ENCODE peak calls at places on chromosome 20, in nine cellular contexts. H is neural crest cell; R is HFF-Myc; T is IMR-90; Y is D721Med; C is CD8-positive, alpha-beta T cell; Z is GM06990; I is astrocyte; J is activated B cell treated with CpG ODN at 0.5 μM for 24 hours. F is an unnamed sample.

GRCh38 chr20:3603108-3603507 is 60.1 kb downstream of the GFRA4 start:
- DNase-seq in H (no peak), R (no peak), T (no peak), Y (no peak), C (no peak), Z (no peak), I (no peak), J (no peak), F (no peak)

GRCh38 chr20:21183722-21184121 is 57.8 kb downstream of the KIZ start:
- DNase-seq in H (no peak), R (no peak), T (peak), Y (no peak), C (no peak), Z (no peak), I (no peak), J (no peak), F (no peak)

GRCh38 chr20:21398505-21399057 is 1.3 kb upstream of the NKX2-4 start:
- DNase-seq in H (no peak), R (no peak), T (no peak), Y (no peak), C (no peak), Z (no peak), I (no peak), J (no peak), F (no peak)

GRCh38 chr20:3471397-3472021 is 691 bp downstream of the ATRN start:
- DNase-seq in H (no peak), R (no peak), T (no peak), Y (no peak), C (no peak), Z (no peak), I (no peak), J (no peak), F (peak)

GRCh38 chr20:24236963-24237362 is 232.5 kb upstream of the SYNDIG1 start:
- DNase-seq in H (no peak), R (no peak), T (no peak), Y (no peak), C (no peak), Z (no peak), I (no peak), J (no peak), F (no peak)

GRCh38 chr20:62122659-62123449 is 579 bp downstream of the LSM14B start:
- DNase-seq in H (no peak), R (no peak), T (no peak), Y (no peak), C (peak), Z (peak), I (no peak), J (peak), F (peak)

GRCh38 chr20:542777-543368 is 717 bp downstream of the CSNK2A1 start:
- DNase-seq in H (no peak), R (no peak), T (no peak), Y (peak), C (peak), Z (no peak), I (no peak), J (no peak), F (peak)

GRCh38 chr20:40571625-40572024 is 117.4 kb downstream of the MAFB start:
- DNase-seq in H (no peak), R (no peak), T (no peak), Y (no peak), C (no peak), Z (no peak), I (no peak), J (no peak), F (no peak)

GRCh38 chr20:36760647-36761046 is 12.9 kb downstream of the DSN1 start:
- DNase-seq in H (no peak), R (no peak), T (no peak), Y (no peak), C (no peak), Z (no peak), I (no peak), J (no peak), F (peak)

GRCh38 chr20:46348972-46349741 is 40.9 kb upstream of the CDH22 start:
- DNase-seq in H (peak), R (no peak), T (peak), Y (peak), C (peak), Z (no peak), I (no peak), J (peak), F (no peak)

GRCh38 chr20:41427833-41428232 is 61.2 kb upstream of the EMILIN3 start:
- DNase-seq in H (no peak), R (no peak), T (no peak), Y (no peak), C (no peak), Z (no peak), I (no peak), J (no peak), F (no peak)

GRCh38 chr20:62627901-62628612 is 14.2 kb upstream of the SLCO4A1 start:
- DNase-seq in H (no peak), R (peak), T (peak), Y (no peak), C (no peak), Z (peak), I (peak), J (peak), F (no peak)

GRCh38 chr20:58682656-58683055 is 9.9 kb upstream of the NPEPL1 start:
- DNase-seq in H (no peak), R (no peak), T (peak), Y (no peak), C (no peak), Z (no peak), I (peak), J (no peak), F (no peak)

GRCh38 chr20:24462461-24463010 is 6.9 kb upstream of the SYNDIG1 start:
- DNase-seq in H (no peak), R (no peak), T (no peak), Y (no peak), C (no peak), Z (no peak), I (no peak), J (no peak), F (no peak)

GRCh38 chr20:54474046-54474445 is 1.3 kb upstream of the DOK5 start:
- DNase-seq in H (no peak), R (no peak), T (no peak), Y (no peak), C (no peak), Z (no peak), I (no peak), J (no peak), F (no peak)

GRCh38 chr20:35907017-35907685 is 47.2 kb downstream of the SCAND1 start:
- DNase-seq in H (no peak), R (no peak), T (no peak), Y (no peak), C (no peak), Z (no peak), I (no peak), J (no peak), F (no peak)

GRCh38 chr20:3781153-3781910 is at the start of gene SPEF1:
- DNase-seq in H (peak), R (peak), T (peak), Y (peak), C (peak), Z (no peak), I (peak), J (no peak), F (peak)

GRCh38 chr20:31572701-31573554 is 32.2 kb upstream of the ID1 start:
- DNase-seq in H (peak), R (peak), T (peak), Y (no peak), C (peak), Z (peak), I (peak), J (peak), F (peak)
- TF ChIP-seq CTCF in H (no peak), R (no peak), T (no peak), Y (no peak), C (no peak), Z (no peak), I (no peak), J (no peak), F (peak)

DNA sequence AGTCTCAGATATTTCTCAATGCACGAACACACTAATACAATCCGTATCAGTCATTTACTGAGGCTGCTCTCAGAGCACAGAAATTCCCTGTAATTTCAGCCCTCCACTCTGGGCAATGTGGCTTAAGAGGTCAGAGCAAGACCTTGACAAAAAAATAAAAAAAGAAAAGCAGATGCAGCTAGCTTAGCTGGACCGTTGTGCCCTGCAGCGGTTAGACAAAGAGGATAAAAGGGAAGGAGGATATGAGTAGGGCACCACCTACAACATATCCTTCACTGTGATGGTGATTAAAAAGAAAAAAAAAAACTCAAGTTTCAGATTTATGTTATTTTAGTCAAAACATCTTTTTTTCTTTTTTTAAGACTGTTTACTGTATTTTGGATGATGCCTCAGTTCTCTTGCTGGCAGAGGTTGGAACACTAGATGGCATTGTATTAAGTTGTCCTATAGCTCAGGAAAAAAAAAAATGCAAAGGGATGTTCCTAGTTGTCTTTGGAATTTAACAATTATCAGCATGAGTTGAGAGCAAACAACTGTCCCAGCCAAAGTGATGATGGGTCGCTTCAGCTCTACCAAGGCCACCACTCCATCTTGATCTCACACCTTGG is 59.9 kb downstream of the ANKEF1 start:
- DNase-seq in H (no peak), R (no peak), T (no peak), Y (no peak), C (no peak), Z (no peak), I (peak), J (no peak), F (no peak)
- TF ChIP-seq CTCF in H (no peak), R (no peak), T (no peak), Y (no peak), C (no peak), Z (no peak), I (peak), J (no peak), F (no peak)

GRCh38 chr20:48189177-48189576 is 403.9 kb upstream of the SULF2 start:
- DNase-seq in H (no peak), R (no peak), T (no peak), Y (no peak), C (no peak), Z (no peak), I (peak), J (no peak), F (peak)
- TF ChIP-seq CTCF in H (peak), R (peak), T (no peak), Y (peak), C (no peak), Z (peak), I (peak), J (no peak), F (peak)

GRCh38 chr20:16701296-16701695 is 28.5 kb upstream of the SNRPB2 start:
- DNase-seq in H (no peak), R (no peak), T (no peak), Y (no peak), C (peak), Z (no peak), I (no peak), J (no peak), F (peak)

GRCh38 chr20:16703570-16703969 is 26.3 kb upstream of the SNRPB2 start:
- DNase-seq in H (no peak), R (no peak), T (no peak), Y (no peak), C (no peak), Z (no peak), I (no peak), J (no peak), F (no peak)

GRCh38 chr20:16695633-16696032 is 34.2 kb upstream of the SNRPB2 start:
- DNase-seq in H (no peak), R (no peak), T (no peak), Y (no peak), C (no peak), Z (no peak), I (no peak), J (no peak), F (no peak)

GRCh38 chr20:16694176-16694575 is 35.6 kb upstream of the SNRPB2 start:
- DNase-seq in H (no peak), R (no peak), T (no peak), Y (no peak), C (no peak), Z (no peak), I (no peak), J (no peak), F (no peak)

GRCh38 chr20:16699287-16699686 is 30.5 kb upstream of the SNRPB2 start:
- DNase-seq in H (no peak), R (no peak), T (no peak), Y (no peak), C (no peak), Z (no peak), I (no peak), J (no peak), F (no peak)
- TF ChIP-seq CTCF in H (no peak), R (no peak), T (no peak), Y (peak), C (no peak), Z (no peak), I (no peak), J (no peak), F (no peak)

GRCh38 chr20:32661820-32662528 is 11.8 kb downstream of the C20orf203 start:
- DNase-seq in H (no peak), R (no peak), T (no peak), Y (no peak), C (no peak), Z (no peak), I (no peak), J (no peak), F (no peak)
- TF ChIP-seq CTCF in H (no peak), R (no peak), T (no peak), Y (no peak), C (no peak), Z (no peak), I (peak), J (no peak), F (no peak)

GRCh38 chr20:57467742-57468141 is 57.2 kb downstream of the CTCFL start:
- DNase-seq in H (no peak), R (no peak), T (no peak), Y (no peak), C (no peak), Z (no peak), I (no peak), J (no peak), F (no peak)

GRCh38 chr20:57464642-57465211 is 60.2 kb downstream of the CTCFL start:
- DNase-seq in H (no peak), R (no peak), T (no peak), Y (no peak), C (no peak), Z (no peak), I (no peak), J (no peak), F (peak)

GRCh38 chr20:57465486-57465885 is 59.5 kb downstream of the CTCFL start:
- DNase-seq in H (no peak), R (no peak), T (no peak), Y (no peak), C (no peak), Z (no peak), I (no peak), J (no peak), F (no peak)

GRCh38 chr20:57468523-57469417 is 56.2 kb downstream of the CTCFL start:
- DNase-seq in H (no peak), R (no peak), T (no peak), Y (no peak), C (no peak), Z (peak), I (no peak), J (no peak), F (no peak)

DNA sequence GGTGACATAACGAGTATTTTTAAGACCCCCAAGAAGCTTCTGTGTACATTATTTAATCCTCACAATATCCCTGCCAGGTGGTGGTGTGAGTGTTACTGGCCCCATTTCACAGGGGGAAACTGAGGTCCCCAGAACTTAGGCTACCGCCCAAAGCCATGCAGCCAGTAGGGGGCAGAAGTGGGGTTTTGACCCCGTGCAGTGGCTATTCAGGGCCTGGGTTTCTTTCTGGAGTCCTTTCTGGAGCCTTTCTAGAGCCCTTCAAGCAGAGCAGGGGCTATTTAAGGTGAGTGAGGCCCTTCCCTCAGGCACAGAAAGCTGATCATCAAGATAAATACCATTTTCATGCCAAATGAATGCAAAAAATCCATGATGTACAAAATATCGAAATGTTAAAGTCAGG is 59.0 kb downstream of the CTCFL start:
- DNase-seq in H (no peak), R (no peak), T (no peak), Y (no peak), C (no peak), Z (no peak), I (no peak), J (no peak), F (no peak)
- TF ChIP-seq CTCF in H (peak), R (peak), T (no peak), Y (no peak), C (no peak), Z (peak), I (no peak), J (no peak), F (peak)

DNA sequence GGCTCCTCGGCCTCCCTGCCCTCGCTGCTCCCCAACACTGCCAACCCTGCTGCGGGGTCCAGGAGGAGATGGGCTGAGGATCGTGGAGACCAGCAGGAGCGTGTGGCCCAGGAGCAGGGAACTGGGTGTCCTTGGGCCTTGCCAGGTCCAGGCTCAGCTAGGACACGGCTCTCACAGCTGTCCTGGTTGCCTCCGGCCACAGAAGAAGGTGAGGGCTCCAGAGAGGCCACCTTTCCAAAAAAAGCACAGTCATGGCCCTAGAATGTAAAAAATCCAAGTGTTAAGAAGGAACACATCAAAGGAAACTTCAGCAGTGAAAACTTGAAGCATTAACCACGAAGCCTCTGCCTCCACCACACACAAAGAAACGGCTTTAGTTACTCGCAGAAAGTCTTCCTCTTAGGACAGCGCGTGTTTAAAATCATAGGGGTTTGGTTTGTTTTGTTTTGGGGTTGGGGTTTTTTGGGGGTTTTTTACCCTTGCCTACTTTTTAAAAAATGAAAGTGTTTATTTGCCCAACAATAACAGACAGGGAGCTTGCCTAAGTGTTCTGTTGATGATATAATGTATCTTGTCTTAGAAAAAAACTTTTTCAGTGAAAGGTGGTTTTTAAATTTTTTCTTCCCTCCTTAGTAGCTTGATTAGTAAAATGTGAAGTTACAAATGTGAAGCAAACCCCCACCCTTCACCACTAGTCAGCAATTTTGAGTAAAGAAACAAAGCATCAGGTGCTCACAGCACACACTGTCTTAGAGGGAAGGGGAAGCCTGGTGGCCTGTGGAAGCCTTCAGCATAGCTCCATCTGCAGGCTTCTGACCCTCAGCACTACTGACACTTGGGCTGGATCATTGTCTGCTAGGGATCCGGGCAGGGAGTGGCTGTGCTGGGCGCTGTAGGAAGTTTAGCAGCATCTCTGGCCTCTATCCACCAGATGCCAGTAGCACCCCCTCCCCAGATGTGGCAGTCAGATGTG is 60.0 kb downstream of the PTPN1 start:
- DNase-seq in H (no peak), R (no peak), T (peak), Y (no peak), C (peak), Z (peak), I (peak), J (peak), F (peak)
- TF ChIP-seq CTCF in H (no peak), R (peak), T (peak), Y (peak), C (no peak), Z (peak), I (peak), J (no peak), F (peak)

GRCh38 chr20:45154183-45154582 is 20.5 kb upstream of the PI3 start:
- DNase-seq in H (no peak), R (no peak), T (peak), Y (no peak), C (no peak), Z (no peak), I (no peak), J (no peak), F (no peak)
- TF ChIP-seq CTCF in H (no peak), R (no peak), T (peak), Y (peak), C (no peak), Z (no peak), I (no peak), J (no peak), F (peak)

GRCh38 chr20:43191946-43192847 is 2.5 kb upstream of the PTPRT start:
- DNase-seq in H (peak), R (no peak), T (no peak), Y (peak), C (no peak), Z (no peak), I (no peak), J (no peak), F (peak)
- TF ChIP-seq CTCF in H (peak), R (peak), T (peak), Y (peak), C (no peak), Z (peak), I (peak), J (no peak), F (peak)